ENCODE peak calls at places on chromosomes 7 and 10, in seven cellular contexts. S is RWPE2, C is AG08395, T is RCC 7860, E is choroid plexus epithelial cell, L is kidney tubule cell, J is NCI-H146. Q is an unnamed sample.

GRCh38 chr10:103281753-103282152 is 4.8 kb downstream of the INA start:
- DNase-seq in S (no peak), C (no peak), T (no peak), E (peak; percentile 21), L (no peak), J (peak; percentile 93), Q (no peak)

GRCh38 chr10:125350519-125350918 is 190.2 kb upstream of the CTBP2 start:
- DNase-seq in S (no peak), C (no peak), T (no peak), E (no peak), L (no peak), J (no peak), Q (no peak)

GRCh38 chr10:24947304-24948097 is 4.9 kb downstream of the PRTFDC1 start:
- DNase-seq in S (no peak), C (peak; percentile 52), T (no peak), E (peak; percentile 14), L (peak; percentile 37), J (no peak), Q (no peak)

GRCh38 chr7:13800694-13801448 is 188.6 kb downstream of the ETV1 start:
- DNase-seq in S (peak; percentile 59), C (peak; percentile 71), T (no peak), E (peak; percentile 87), L (peak; percentile 21), J (no peak), Q (no peak)

GRCh38 chr10:61136151-61136550 is 192.2 kb upstream of the RHOBTB1 start:
- DNase-seq in S (no peak), C (peak; percentile 2), T (no peak), E (peak; percentile 36), L (peak; percentile 77), J (no peak), Q (no peak)

GRCh38 chr7:113639221-113639620 is 279.6 kb downstream of the PPP1R3A start:
- DNase-seq in S (no peak), C (no peak), T (no peak), E (no peak), L (no peak), J (no peak), Q (no peak)

GRCh38 chr7:94654764-94655561 is 970 bp downstream of the SGCE start:
- DNase-seq in S (no peak), C (peak; percentile 38), T (peak; percentile 56), E (peak; percentile 58), L (peak; percentile 47), J (peak; percentile 38), Q (no peak)

GRCh38 chr7:17444673-17445072 is 146.2 kb downstream of the AHR start:
- DNase-seq in S (no peak), C (no peak), T (peak; percentile 42), E (peak; percentile 87), L (peak; percentile 71), J (no peak), Q (no peak)

GRCh38 chr7:45881759-45882464 is 6.4 kb upstream of the IGFBP1 start:
- DNase-seq in S (no peak), C (peak; percentile 89), T (no peak), E (peak; percentile 92), L (peak; percentile 15), J (no peak), Q (no peak)

GRCh38 chr7:47441796-47442744 is 139.8 kb downstream of the TNS3 start:
- DNase-seq in S (no peak), C (peak; percentile 43), T (peak; percentile 16), E (peak; percentile 30), L (peak; percentile 74), J (peak; percentile 33), Q (no peak)

GRCh38 chr10:12221323-12222298 is 25.6 kb downstream of the CDC123 start:
- DNase-seq in S (no peak), C (no peak), T (peak; percentile 37), E (peak; percentile 20), L (peak; percentile 78), J (no peak), Q (no peak)

GRCh38 chr10:2278391-2278790 is 541.1 kb upstream of the ADARB2 start:
- DNase-seq in S (no peak), C (no peak), T (no peak), E (no peak), L (no peak), J (no peak), Q (no peak)

GRCh38 chr7:116403265-116403664 is 96.3 kb upstream of the CAV2 start:
- DNase-seq in S (no peak), C (peak; percentile 55), T (no peak), E (peak; percentile 38), L (no peak), J (no peak), Q (no peak)

GRCh38 chr7:44189286-44189992 is at the start of gene GCK:
- DNase-seq in S (peak; percentile 26), C (no peak), T (no peak), E (no peak), L (peak; percentile 62), J (peak; percentile 99), Q (no peak)

GRCh38 chr7:71106226-71106625 is 25.7 kb upstream of the GALNT17 start:
- DNase-seq in S (no peak), C (no peak), T (no peak), E (no peak), L (no peak), J (no peak), Q (no peak)

GRCh38 chr10:114654829-114655575 is 3.1 kb downstream of the ABLIM1 start:
- DNase-seq in S (no peak), C (no peak), T (no peak), E (no peak), L (no peak), J (no peak), Q (no peak)

GRCh38 chr7:103630318-103630717 is 184.3 kb upstream of the SLC26A5 start:
- DNase-seq in S (no peak), C (no peak), T (no peak), E (no peak), L (peak; percentile 83), J (peak; percentile 87), Q (no peak)

GRCh38 chr7:49583440-49583839 is 190.0 kb upstream of the VWC2 start:
- DNase-seq in S (no peak), C (no peak), T (no peak), E (no peak), L (peak; percentile 5), J (no peak), Q (no peak)

GRCh38 chr7:98178321-98178720 is 32.9 kb upstream of the BHLHA15 start:
- DNase-seq in S (no peak), C (no peak), T (no peak), E (no peak), L (no peak), J (no peak), Q (no peak)

GRCh38 chr7:131859162-131859821 is 302.9 kb upstream of the PODXL start:
- DNase-seq in S (no peak), C (peak; percentile 91), T (peak; percentile 50), E (peak; percentile 84), L (peak; percentile 80), J (peak; percentile 19), Q (peak; percentile 70)

GRCh38 chr7:151930026-151930653 is 26.1 kb upstream of the GALNTL5 start:
- DNase-seq in S (no peak), C (no peak), T (no peak), E (no peak), L (no peak), J (no peak), Q (no peak)

Q was measured in GM13976.